ENCODE peak calls at places on chromosome 13, in nine cellular contexts. A is RWPE1; Z is MCF 10A; G is fibroblast of mammary gland; E is coronary artery; X is stimulated activated CD8-positive, alpha-beta memory T cell treated with anti-CD3 and anti-CD28 coated beads, Interleukin-2, amount 100 ng/mL, for 48 hours; R is adipocyte; K is ELR; I is T-helper 1 cell. M is an unnamed sample.

GRCh38 chr13:67231481-67231940 is 1.4 kb upstream of the PCDH9 start:
- DNase-seq in G (no peak), A (no peak), R (peak), I (no peak), E (no peak), X (no peak), Z (peak), K (peak), M (no peak)

GRCh38 chr13:50644081-50644871 is 199.2 kb downstream of the DLEU7 start:
- DNase-seq in G (no peak), A (peak), K (no peak), X (no peak), I (no peak), Z (peak), E (no peak), R (no peak), M (no peak)

GRCh38 chr13:23960566-23961156 is 63.4 kb upstream of the C1QTNF9B start:
- DNase-seq in K (peak), A (peak), I (no peak), X (no peak), G (peak), Z (peak), E (no peak), R (peak), M (no peak)

GRCh38 chr13:79918620-79919019 is 422.3 kb downstream of the SPRY2 start:
- DNase-seq in X (no peak), Z (no peak), I (no peak), A (no peak), R (no peak), K (no peak), E (no peak), G (no peak), M (no peak)

GRCh38 chr13:113897161-113897560 is 33.3 kb upstream of the GAS6 start:
- DNase-seq in X (no peak), E (peak), Z (peak), R (peak), A (peak), G (peak), I (no peak), K (peak), M (peak)

GRCh38 chr13:105474983-105475382 is 1060.5 kb downstream of the EFNB2 start:
- DNase-seq in I (no peak), E (no peak), K (no peak), Z (no peak), R (no peak), A (no peak), X (no peak), G (no peak), M (no peak)

GRCh38 chr13:113034451-113035208 is 65.6 kb downstream of the MCF2L start:
- DNase-seq in A (peak), R (peak), I (no peak), G (peak), X (no peak), K (peak), Z (peak), E (no peak), M (no peak)

GRCh38 chr13:113907637-113908617 is 44.1 kb upstream of the GAS6 start:
- DNase-seq in K (peak), I (no peak), X (no peak), E (peak), R (peak), A (peak), G (peak), Z (no peak), M (no peak)

GRCh38 chr13:52599853-52600603 is 42.2 kb upstream of the HNRNPA1L2 start:
- DNase-seq in X (peak), A (peak), Z (peak), E (peak), K (peak), R (peak), G (peak), I (no peak), M (no peak)

GRCh38 chr13:90272356-90272755 is 1075.1 kb upstream of the MIR17HG start:
- DNase-seq in E (no peak), A (peak), X (no peak), R (no peak), G (peak), Z (peak), K (peak), I (no peak), M (peak)

GRCh38 chr13:111115051-111115840 is at the start of gene ARHGEF7:
- DNase-seq in K (peak), G (no peak), I (no peak), Z (no peak), A (no peak), R (peak), E (no peak), X (no peak), M (no peak)

GRCh38 chr13:88979465-88980180 is 1308.5 kb downstream of the SLITRK5 start:
- DNase-seq in R (no peak), K (peak), X (no peak), E (no peak), G (no peak), I (no peak), A (no peak), Z (peak), M (peak)

GRCh38 chr13:93169980-93170379 is 56.6 kb upstream of the GPC6 start:
- DNase-seq in K (peak), A (peak), Z (peak), R (peak), X (no peak), E (no peak), G (peak), I (no peak), M (no peak)

GRCh38 chr13:23790591-23791170 is 98.5 kb downstream of the MIPEP start:
- DNase-seq in Z (no peak), I (no peak), G (peak), K (peak), A (no peak), E (no peak), X (no peak), R (peak), M (no peak)

GRCh38 chr13:46753137-46753536 is 43.8 kb downstream of the ESD start:
- DNase-seq in G (no peak), Z (no peak), E (no peak), A (no peak), K (no peak), X (no peak), R (no peak), I (no peak), M (no peak)

GRCh38 chr13:109818136-109818535 is 31.8 kb upstream of the IRS2 start:
- DNase-seq in R (peak), Z (no peak), E (no peak), G (no peak), A (no peak), X (no peak), I (no peak), K (no peak), M (no peak)

GRCh38 chr13:96238241-96238640 is 148.3 kb downstream of the HS6ST3 start:
- DNase-seq in E (no peak), A (no peak), I (no peak), R (no peak), G (no peak), Z (no peak), K (no peak), X (no peak), M (no peak)

GRCh38 chr13:112333756-112334543 is 42.2 kb upstream of the SPACA7 start:
- DNase-seq in A (peak), Z (peak), I (no peak), K (peak), X (no peak), R (no peak), G (peak), E (no peak), M (no peak)

GRCh38 chr13:93316848-93317247 is 90.2 kb downstream of the GPC6 start:
- DNase-seq in X (no peak), G (no peak), R (no peak), A (no peak), E (no peak), I (no peak), Z (no peak), K (no peak), M (no peak)

M was measured in retinal pigment epithelial cell.